ENCODE peak calls at places on chromosomes 12 and 14, in five cellular contexts. Z is neuronal stem cell, S is trophoblast cell, A is H1, T is H9. X is an unnamed sample.

GRCh38 chr14:101101456-101102056 is 198.0 kb upstream of the RTL1 start:
- DNase-seq in Z (no peak), S (peak; percentile 9), A (no peak), T (no peak), X (no peak)

GRCh38 chr14:30223385-30223785 is 295.7 kb upstream of the PRKD1 start:
- DNase-seq in Z (no peak), S (peak; percentile 92), A (no peak), T (no peak), X (peak; percentile 86)

GRCh38 chr12:95809000-95809680 is 18.6 kb upstream of the NTN4 start:
- DNase-seq in Z (no peak), S (no peak), A (no peak), T (no peak), X (no peak)

GRCh38 chr12:943051-943450 is 6.4 kb downstream of the RAD52 start:
- DNase-seq in Z (no peak), S (no peak), A (no peak), T (no peak), X (no peak)

GRCh38 chr12:47554046-47554653 is 151.7 kb downstream of the RPAP3 start:
- DNase-seq in Z (no peak), S (no peak), A (no peak), T (no peak), X (no peak)

GRCh38 chr14:100317897-100318808 is 5.0 kb upstream of the SLC25A47 start:
- DNase-seq in Z (no peak), S (peak; percentile 57), A (peak; percentile 44), T (peak; percentile 81), X (peak; percentile 65)

GRCh38 chr14:66163023-66163422 is 323.1 kb upstream of the CCDC196 start:
- DNase-seq in Z (no peak), S (no peak), A (no peak), T (no peak), X (no peak)

GRCh38 chr12:45268672-45269406 is 52.9 kb downstream of the ANO6 start:
- DNase-seq in Z (no peak), S (peak; percentile 25), A (no peak), T (no peak), X (peak; percentile 89)

GRCh38 chr12:70590549-70591226 is 46.5 kb downstream of the PTPRB start:
- DNase-seq in Z (no peak), S (no peak), A (no peak), T (no peak), X (no peak)

GRCh38 chr12:6697584-6698351 is 2.8 kb downstream of the PIANP start:
- DNase-seq in Z (peak; percentile 21), S (peak; percentile 43), A (no peak), T (peak; percentile 84), X (peak; percentile 80)

GRCh38 chr12:89051065-89051677 is 301.1 kb downstream of the DUSP6 start:
- DNase-seq in Z (peak; percentile 60), S (peak; percentile 18), A (no peak), T (no peak), X (peak; percentile 70)

GRCh38 chr14:30990766-30991165 is 34.7 kb upstream of the AP4S1 start:
- DNase-seq in Z (no peak), S (no peak), A (no peak), T (no peak), X (peak; percentile 40)

GRCh38 chr12:130026608-130027176 is 122.9 kb upstream of the TMEM132D start:
- DNase-seq in Z (no peak), S (peak; percentile 19), A (no peak), T (peak; percentile 67), X (peak; percentile 1)

GRCh38 chr12:57816001-57816854 is 2.3 kb downstream of the AVIL start:
- DNase-seq in Z (no peak), S (no peak), A (no peak), T (no peak), X (no peak)

GRCh38 chr12:30961030-30961429 is 34.5 kb downstream of the TSPAN11 start:
- DNase-seq in Z (no peak), S (no peak), A (no peak), T (no peak), X (no peak)

GRCh38 chr12:102811125-102811737 is 105.8 kb downstream of the PAH start:
- DNase-seq in Z (peak; percentile 39), S (no peak), A (no peak), T (peak; percentile 67), X (peak; percentile 3)

GRCh38 chr12:128323115-128323514 is 56.1 kb downstream of the TMEM132C start:
- DNase-seq in Z (no peak), S (no peak), A (no peak), T (no peak), X (no peak)

GRCh38 chr14:105400016-105400415 is 1.7 kb downstream of the TEX22 start:
- DNase-seq in Z (no peak), S (no peak), A (no peak), T (no peak), X (no peak)
- H2BK12ac ChIP-seq in Z (no peak overlapping the region), S (no peak overlapping the region), A (no peak overlapping the region), T (no peak overlapping the region), X (no peak overlapping the region)

GRCh38 chr12:2462087-2462486 is 332.7 kb upstream of the FKBP4 start:
- DNase-seq in Z (no peak), S (no peak), A (no peak), T (no peak), X (no peak)

GRCh38 chr12:2458113-2458414 is 336.7 kb upstream of the FKBP4 start:
- DNase-seq in Z (no peak), S (no peak), A (no peak), T (no peak), X (no peak)

GRCh38 chr12:2461046-2461445 is 333.7 kb upstream of the FKBP4 start:
- DNase-seq in Z (no peak), S (no peak), A (no peak), T (no peak), X (no peak)

GRCh38 chr12:2461645-2462044 is 333.1 kb upstream of the FKBP4 start:
- DNase-seq in Z (no peak), S (no peak), A (no peak), T (no peak), X (no peak)

DNA sequence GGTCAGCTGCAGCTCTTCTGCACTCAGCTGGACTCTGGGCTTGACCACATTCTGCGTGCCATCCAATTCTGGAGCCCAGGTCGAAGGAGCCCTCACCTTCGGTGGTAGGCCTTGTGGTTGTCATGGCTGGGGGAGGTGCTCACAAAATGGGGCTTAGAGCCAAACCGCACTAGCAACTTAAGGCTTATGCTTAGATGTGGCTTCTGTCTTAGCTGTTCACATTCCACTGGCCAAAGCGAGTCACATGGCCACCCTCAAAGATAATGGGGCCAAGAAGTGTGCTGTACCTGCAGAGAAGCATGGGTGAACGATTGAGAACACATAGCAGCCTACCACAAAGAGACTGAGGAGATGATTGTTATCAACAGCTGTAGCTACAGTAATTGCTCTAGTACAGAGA is 334.7 kb upstream of the FKBP4 start:
- DNase-seq in Z (no peak), S (no peak), A (no peak), T (no peak), X (no peak)
- H2BK12ac ChIP-seq in Z (no peak overlapping the region), S (no peak overlapping the region), A (no peak overlapping the region), T (no peak overlapping the region), X (no peak overlapping the region)

GRCh38 chr14:89243765-89244164 is 173.3 kb downstream of the FOXN3 start:
- DNase-seq in Z (no peak), S (no peak), A (no peak), T (no peak), X (no peak)
- H2BK12ac ChIP-seq in Z (no peak overlapping the region), S (peak overlapping the region; percentile 44), A (no peak overlapping the region), T (no peak overlapping the region), X (no peak overlapping the region)

DNA sequence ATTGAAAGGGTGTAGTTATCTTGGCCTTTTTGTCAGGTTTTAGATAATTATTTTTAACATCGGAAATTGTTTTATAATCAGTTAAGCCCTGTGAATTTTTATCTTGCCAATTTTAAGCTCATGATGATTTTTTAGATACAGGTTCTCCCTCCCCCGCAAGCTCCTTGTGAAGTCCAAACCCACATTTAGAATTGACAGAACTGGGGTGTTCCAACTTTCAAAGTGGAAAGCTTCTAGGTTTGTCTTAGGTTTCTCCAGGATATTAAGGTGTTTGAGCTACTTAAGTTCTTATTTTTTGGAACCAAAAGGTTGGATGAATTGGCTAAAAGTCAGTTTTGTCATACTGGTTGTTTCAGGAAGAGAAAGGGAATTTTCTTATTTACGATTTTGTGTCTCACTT is 49.1 kb downstream of the ATP2A2 start:
- DNase-seq in Z (no peak), S (no peak), A (no peak), T (no peak), X (no peak)
- H2BK12ac ChIP-seq in Z (no peak overlapping the region), S (no peak overlapping the region), A (no peak overlapping the region), T (no peak overlapping the region), X (no peak overlapping the region)

X was measured in mesenchymal stem cell.